ENCODE peak calls at places on chromosomes 4 and X, in five cellular contexts. G is CD4-positive, CD25-positive, alpha-beta regulatory T cell; V is K562; S is heart left ventricle; A is kidney. N is an unnamed sample.
A peak's percentile ranks its signal among the peaks of the same experiment; 100 is the strongest.

GRCh38 chr4:173505924-173506779 is 23.9 kb downstream of the HAND2 start:
- DNase-seq in G (no peak), V (peak; percentile 78), S (peak; percentile 75), A (no peak), N (peak; percentile 42)

GRCh38 chr4:17577660-17578481 is 873 bp downstream of the LAP3 start:
- DNase-seq in G (no peak), V (peak; percentile 47), S (peak; percentile 61), A (peak; percentile 90), N (no peak)

GRCh38 chr4:138199568-138200235 is 42.4 kb downstream of the SLC7A11 start:
- DNase-seq in G (no peak), V (no peak), S (no peak), A (no peak), N (no peak)

GRCh38 chr4:176153124-176153523 is 42.3 kb downstream of the SPATA4 start:
- DNase-seq in G (no peak), V (no peak), S (no peak), A (no peak), N (no peak)

GRCh38 chr4:47827339-47828047 is 10.4 kb downstream of the CORIN start:
- DNase-seq in G (no peak), V (no peak), S (no peak), A (no peak), N (no peak)

GRCh38 chrX:7638053-7638452 is 204.9 kb upstream of the VCX start:
- DNase-seq in G (no peak), V (no peak), S (no peak), A (no peak), N (no peak)

GRCh38 chrX:47456080-47456479 is 26.9 kb downstream of the ZNF41 start:
- DNase-seq in G (no peak), V (no peak), S (peak; percentile 50), A (no peak), N (no peak)

GRCh38 chr4:47471591-47471990 is 8.1 kb upstream of the COMMD8 start:
- DNase-seq in G (no peak), V (no peak), S (no peak), A (no peak), N (no peak)

GRCh38 chr4:179536694-179537093 is 2094.5 kb upstream of the AGA start:
- DNase-seq in G (no peak), V (no peak), S (no peak), A (no peak), N (no peak)

GRCh38 chr4:42361475-42361874 is 35.8 kb upstream of the SHISA3 start:
- DNase-seq in G (no peak), V (no peak), S (no peak), A (peak; percentile 73), N (no peak)
- H3K36me3 ChIP-seq in G (no peaks in the 10 kb centered on the region), V (no peaks in the 10 kb centered on the region), S (no peaks in the 10 kb centered on the region), A (no peaks in the 10 kb centered on the region), N (no peaks in the 10 kb centered on the region)

DNA sequence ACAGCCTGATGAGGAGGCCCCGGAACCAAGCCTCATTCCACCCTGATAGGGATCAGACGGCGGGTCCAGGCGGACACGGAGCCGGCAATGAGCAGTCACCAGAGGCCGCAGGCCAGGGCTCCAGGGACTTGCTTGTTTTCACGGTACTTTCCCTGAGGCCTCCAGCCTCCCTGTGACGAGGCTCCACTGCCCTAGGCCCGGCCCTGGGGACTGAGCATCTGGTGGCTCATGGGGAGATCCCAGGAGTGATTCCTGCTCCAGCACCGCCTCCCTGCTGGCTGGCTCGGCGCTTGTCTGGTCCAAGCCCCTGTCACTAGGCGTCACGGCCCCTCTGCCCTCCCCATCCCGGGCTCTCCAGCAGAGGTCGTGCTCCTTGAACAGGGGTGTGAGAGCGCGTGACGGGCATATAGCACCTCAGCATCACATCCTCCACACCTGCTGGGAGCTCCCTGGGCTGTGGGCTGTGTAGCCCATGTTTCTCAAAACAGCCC is 14.1 kb downstream of the HTRA3 start:
- DNase-seq in G (no peak), V (peak; percentile 28), S (peak; percentile 54), A (peak; percentile 71), N (no peak)
- H3K36me3 ChIP-seq in G (no peaks in the 10 kb centered on the region), V (no peaks in the 10 kb centered on the region), S (no peaks in the 10 kb centered on the region), A (no peaks in the 10 kb centered on the region), N (no peaks in the 10 kb centered on the region)

GRCh38 chrX:1598876-1599790 is 7.7 kb downstream of the AKAP17A start:
- DNase-seq in G (no peak), V (no peak), S (no peak), A (no peak), N (no peak)
- H3K36me3 ChIP-seq in G (peaks cover 79% of the 10 kb centered on the region), V (peaks cover 77% of the 10 kb centered on the region), S (peaks cover 16% of the 10 kb centered on the region), A (peaks cover 57% of the 10 kb centered on the region), N (peaks cover 75% of the 10 kb centered on the region)

DNA sequence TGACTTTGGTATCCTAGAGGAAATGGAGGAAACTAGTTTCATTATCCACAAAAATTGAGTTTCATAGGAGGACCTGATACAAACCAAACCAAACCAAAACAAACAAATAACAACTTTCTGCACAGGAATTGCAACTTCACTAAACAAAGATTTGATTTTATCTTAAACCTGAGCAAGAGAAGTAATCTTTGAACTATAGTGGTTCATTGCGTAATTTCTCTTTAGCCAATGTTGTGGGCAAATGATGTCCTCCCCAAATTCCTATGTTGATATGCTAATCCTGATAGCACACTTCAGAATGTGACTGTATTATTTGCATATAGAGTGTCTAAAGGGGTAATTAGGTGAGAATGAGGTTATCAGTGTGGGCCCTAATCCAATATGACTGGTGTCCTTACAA is 102.4 kb downstream of the CAMK2D start:
- DNase-seq in G (no peak), V (no peak), S (no peak), A (no peak), N (no peak)
- H3K36me3 ChIP-seq in G (peaks cover 3% of the 10 kb centered on the region), V (no peaks in the 10 kb centered on the region), S (no peaks in the 10 kb centered on the region), A (no peaks in the 10 kb centered on the region), N (no peaks in the 10 kb centered on the region)

GRCh38 chr4:2715426-2715825 is 40.7 kb downstream of the TNIP2 start:
- DNase-seq in G (no peak), V (no peak), S (no peak), A (no peak), N (no peak)
- H3K36me3 ChIP-seq in G (peaks cover 34% of the 10 kb centered on the region), V (peaks cover 56% of the 10 kb centered on the region), S (peaks cover 2% of the 10 kb centered on the region), A (peaks cover 18% of the 10 kb centered on the region), N (peaks cover 18% of the 10 kb centered on the region)

N was measured in CD4-positive, alpha-beta memory T cell.